ENCODE peak calls at places on chromosomes 2 and 18, in ten cellular contexts. C is endodermal cell; L is CD4-positive, CD25-positive, alpha-beta regulatory T cell; A is cardiac muscle cell; X is GM23338; N is tibial artery; M is CD8-positive, alpha-beta memory T cell; E is neural progenitor cell; I is adrenal gland; V is right lobe of liver. T is an unnamed sample.

GRCh38 chr18:26468931-26469340 is 79.4 kb downstream of the KCTD1 start:
- DNase-seq in C (peak; percentile 89), L (peak; percentile 4), A (peak; percentile 57), X (peak; percentile 84), N (no peak), M (no peak), E (peak; percentile 69), I (no peak), V (no peak), T (no peak)

GRCh38 chr2:197677483-197677882 is 2.1 kb upstream of the RFTN2 start:
- DNase-seq in C (no peak), L (no peak), A (peak; percentile 12), X (no peak), N (no peak), M (no peak), E (no peak), I (no peak), V (no peak), T (no peak)

GRCh38 chr2:61193670-61194561 is 31.9 kb downstream of the C2orf74 start:
- DNase-seq in C (no peak), L (peak; percentile 45), A (no peak), X (no peak), N (no peak), M (no peak), E (no peak), I (no peak), V (no peak), T (no peak)

GRCh38 chr18:59604877-59605276 is 92.3 kb downstream of the CCBE1 start:
- DNase-seq in C (no peak), L (no peak), A (no peak), X (no peak), N (no peak), M (no peak), E (no peak), I (no peak), V (no peak), T (no peak)

GRCh38 chr18:48802543-48803428 is 148.0 kb downstream of the SMAD7 start:
- DNase-seq in C (peak; percentile 94), L (no peak), A (peak; percentile 80), X (no peak), N (peak; percentile 88), M (no peak), E (peak; percentile 30), I (no peak), V (no peak), T (peak; percentile 59)

GRCh38 chr2:217077841-217078407 is 218.1 kb upstream of the TNP1 start:
- DNase-seq in C (peak; percentile 7), L (no peak), A (no peak), X (no peak), N (no peak), M (no peak), E (no peak), I (no peak), V (no peak), T (no peak)

GRCh38 chr2:136131961-136132839 is 14.3 kb upstream of the CXCR4 start:
- DNase-seq in C (no peak), L (peak; percentile 79), A (no peak), X (no peak), N (peak; percentile 69), M (peak; percentile 59), E (no peak), I (no peak), V (no peak), T (no peak)

GRCh38 chr2:161090401-161090800 is 69.8 kb upstream of the TANK start:
- DNase-seq in C (no peak), L (peak; percentile 82), A (no peak), X (no peak), N (no peak), M (no peak), E (no peak), I (no peak), V (peak; percentile 33), T (no peak)

GRCh38 chr2:68774569-68775271 is 40.1 kb downstream of the ARHGAP25 start:
- DNase-seq in C (no peak), L (peak; percentile 85), A (no peak), X (no peak), N (peak; percentile 73), M (peak; percentile 43), E (no peak), I (peak; percentile 55), V (peak; percentile 79), T (peak; percentile 78)

GRCh38 chr18:45253973-45254372 is 361.3 kb upstream of the SLC14A2 start:
- DNase-seq in C (no peak), L (no peak), A (no peak), X (no peak), N (no peak), M (no peak), E (no peak), I (no peak), V (peak; percentile 50), T (no peak)

GRCh38 chr18:812123-812672 is at the start of gene YES1:
- DNase-seq in C (peak; percentile 94), L (peak; percentile 71), A (peak; percentile 92), X (peak; percentile 84), N (peak; percentile 85), M (peak; percentile 80), E (peak; percentile 93), I (peak; percentile 82), V (peak; percentile 87), T (peak; percentile 72)

GRCh38 chr2:119316066-119316465 is 50.6 kb downstream of the C2orf76 start:
- DNase-seq in C (no peak), L (no peak), A (no peak), X (no peak), N (no peak), M (no peak), E (no peak), I (no peak), V (no peak), T (no peak)

GRCh38 chr2:236317938-236318396 is 53.8 kb upstream of the ASB18 start:
- DNase-seq in C (no peak), L (no peak), A (no peak), X (no peak), N (no peak), M (no peak), E (no peak), I (no peak), V (no peak), T (no peak)

GRCh38 chr2:64522843-64523428 is 1.2 kb upstream of the AFTPH start:
- DNase-seq in C (peak; percentile 59), L (peak; percentile 95), A (peak; percentile 80), X (peak; percentile 71), N (no peak), M (peak; percentile 53), E (peak; percentile 76), I (peak; percentile 69), V (peak; percentile 41), T (no peak)

DNA sequence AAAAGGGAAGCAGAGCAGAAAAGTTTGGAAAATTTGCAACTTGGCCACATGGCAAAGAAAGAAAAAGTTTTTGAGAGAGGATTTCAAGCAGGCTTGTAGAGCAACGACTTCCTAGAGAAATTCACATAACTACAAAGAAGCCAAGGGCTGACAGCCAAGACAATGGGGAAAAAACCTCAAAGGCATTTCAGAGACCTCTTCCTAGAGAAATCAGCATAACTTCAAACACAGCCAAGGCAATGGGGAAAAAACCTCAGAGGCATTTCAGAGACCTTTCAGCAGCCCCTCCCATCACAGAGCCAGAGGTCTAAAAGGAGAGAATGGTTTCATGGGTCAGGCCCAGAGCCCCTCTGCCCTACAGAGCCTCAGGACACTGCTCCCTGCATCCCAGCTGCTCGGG is 7.2 kb downstream of the ADI1 start:
- DNase-seq in C (peak; percentile 11), L (no peak), A (no peak), X (peak; percentile 32), N (no peak), M (no peak), E (no peak), I (no peak), V (no peak), T (peak; percentile 7)
- H3K36me3 ChIP-seq in C (peaks cover 67% of the 10 kb centered on the region), L (peaks cover 39% of the 10 kb centered on the region), A (peaks cover 2% of the 10 kb centered on the region), X (no peaks in the 10 kb centered on the region), N (peaks cover 45% of the 10 kb centered on the region), M (peaks cover 13% of the 10 kb centered on the region), E (peaks cover under 1% of the 10 kb centered on the region), I (no peaks in the 10 kb centered on the region), V (no peaks in the 10 kb centered on the region), T (peaks cover 43% of the 10 kb centered on the region)

DNA sequence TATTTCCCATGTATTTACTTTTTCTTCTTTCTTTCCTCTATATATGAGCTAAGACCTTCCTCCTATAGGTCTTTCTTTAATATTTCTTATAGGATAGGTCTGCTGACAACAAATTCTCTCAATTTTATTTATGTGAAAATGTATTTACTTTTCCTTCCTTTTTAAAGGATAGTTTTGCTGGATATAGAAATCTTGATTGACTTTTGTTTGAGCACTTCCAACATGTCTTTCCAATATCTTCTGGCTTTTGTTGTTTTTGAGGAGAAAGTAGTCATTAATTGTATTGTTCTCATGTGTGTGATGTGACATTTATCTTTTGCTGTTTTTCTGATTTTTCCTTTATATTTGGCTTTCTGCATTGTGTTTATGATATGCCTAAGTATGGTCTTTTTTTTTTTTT is 28.9 kb upstream of the FBLN7 start:
- DNase-seq in C (no peak), L (no peak), A (no peak), X (no peak), N (no peak), M (no peak), E (no peak), I (no peak), V (no peak), T (no peak)
- H3K36me3 ChIP-seq in C (peaks cover 68% of the 10 kb centered on the region), L (peaks cover 75% of the 10 kb centered on the region), A (peaks cover 7% of the 10 kb centered on the region), X (no peaks in the 10 kb centered on the region), N (peaks cover 51% of the 10 kb centered on the region), M (peaks cover 33% of the 10 kb centered on the region), E (peaks cover 11% of the 10 kb centered on the region), I (no peaks in the 10 kb centered on the region), V (no peaks in the 10 kb centered on the region), T (peaks cover 20% of the 10 kb centered on the region)

DNA sequence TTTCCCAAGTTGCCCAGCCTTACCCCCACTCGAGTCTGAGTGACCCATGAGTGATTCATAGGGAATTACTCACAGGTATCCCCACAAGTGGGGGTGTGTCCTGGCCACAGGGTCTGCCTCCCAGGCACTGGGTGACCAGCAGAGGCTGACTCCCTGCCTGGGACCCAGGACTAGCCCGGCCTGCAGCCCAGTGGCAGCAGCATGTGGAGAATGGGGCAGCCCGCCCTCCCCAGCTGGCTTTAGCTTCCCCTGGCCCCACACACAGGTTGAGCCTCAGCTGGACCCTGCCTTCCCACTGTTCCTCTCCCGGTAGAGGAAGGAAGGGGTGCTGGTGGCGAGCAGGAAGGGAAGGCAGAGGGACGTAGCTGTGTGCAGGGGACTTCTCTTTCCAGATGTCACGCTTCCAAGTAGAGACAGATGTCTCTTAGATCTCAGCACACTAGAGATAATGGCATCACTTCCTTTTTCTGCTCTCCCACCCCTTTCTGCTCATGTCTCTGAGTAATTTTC is 51.4 kb downstream of the EMILIN2 start:
- DNase-seq in C (peak; percentile 68), L (no peak), A (no peak), X (no peak), N (peak; percentile 64), M (no peak), E (no peak), I (no peak), V (no peak), T (no peak)
- H3K36me3 ChIP-seq in C (no peaks in the 10 kb centered on the region), L (no peaks in the 10 kb centered on the region), A (no peaks in the 10 kb centered on the region), X (no peaks in the 10 kb centered on the region), N (no peaks in the 10 kb centered on the region), M (no peaks in the 10 kb centered on the region), E (no peaks in the 10 kb centered on the region), I (no peaks in the 10 kb centered on the region), V (no peaks in the 10 kb centered on the region), T (no peaks in the 10 kb centered on the region)

DNA sequence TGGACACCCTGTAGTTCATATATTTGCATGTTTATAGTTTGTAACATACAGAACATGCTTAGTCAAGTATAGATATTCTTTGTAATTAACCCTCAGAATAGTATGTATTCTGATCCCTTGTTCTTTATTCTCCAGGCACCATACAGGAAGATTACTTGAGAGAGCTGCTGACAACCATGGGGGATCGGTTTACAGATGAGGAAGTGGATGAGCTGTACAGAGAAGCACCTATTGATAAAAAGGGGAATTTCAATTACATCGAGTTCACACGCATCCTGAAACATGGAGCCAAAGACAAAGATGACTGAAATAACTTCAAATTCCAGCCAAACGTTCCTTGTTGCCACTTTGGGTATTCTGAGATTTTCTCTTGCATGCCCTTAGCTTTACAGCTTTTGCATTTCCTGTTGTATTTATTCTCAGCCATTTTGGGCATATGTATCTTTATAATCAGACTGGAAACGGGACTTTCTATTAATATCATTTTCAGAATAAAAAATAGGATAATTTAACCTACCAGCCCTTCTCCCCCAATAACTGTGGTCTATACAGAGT is 6.2 kb upstream of the MYL12B start:
- DNase-seq in C (no peak), L (no peak), A (no peak), X (no peak), N (no peak), M (no peak), E (no peak), I (no peak), V (no peak), T (no peak)
- H3K36me3 ChIP-seq in C (peaks cover 74% of the 10 kb centered on the region), L (peaks cover 61% of the 10 kb centered on the region), A (peaks cover 37% of the 10 kb centered on the region), X (peaks cover 27% of the 10 kb centered on the region), N (peaks cover 56% of the 10 kb centered on the region), M (peaks cover 57% of the 10 kb centered on the region), E (peaks cover 29% of the 10 kb centered on the region), I (no peaks in the 10 kb centered on the region), V (peaks cover 4% of the 10 kb centered on the region), T (peaks cover 68% of the 10 kb centered on the region)